ENCODE peak calls at places on chromosomes 11 and 22, in six cellular contexts. M, J, U, F, I and C are unnamed samples.

GRCh38 chr11:108167624-108168023 is 46.3 kb downstream of the ACAT1 start:
- DNase-seq in U (no peak), J (no peak), M (no peak), I (no peak), F (no peak), C (no peak)

GRCh38 chr11:1302041-1302460 is 7.4 kb downstream of the TOLLIP start:
- DNase-seq in M (no peak), I (no peak), F (peak; percentile 12), J (peak; percentile 30), U (no peak), C (no peak)

GRCh38 chr11:15617126-15617525 is 502.4 kb downstream of the INSC start:
- DNase-seq in I (no peak), F (no peak), U (no peak), M (no peak), J (no peak), C (no peak)

GRCh38 chr11:118521892-118522311 is 5.4 kb upstream of the TTC36 start:
- DNase-seq in M (no peak), I (no peak), U (no peak), J (no peak), F (no peak), C (no peak)

GRCh38 chr11:14318581-14318981 is 40.4 kb downstream of the RRAS2 start:
- DNase-seq in U (no peak), F (no peak), J (no peak), M (peak; percentile 47), I (no peak), C (no peak)

GRCh38 chr11:104484784-104485554 is 321.0 kb upstream of the PDGFD start:
- DNase-seq in I (no peak), F (no peak), U (no peak), M (no peak), J (no peak), C (no peak)

GRCh38 chr22:41557401-41558240 is 3.2 kb upstream of the CSDC2 start:
- DNase-seq in F (peak; percentile 24), J (peak; percentile 58), U (peak; percentile 89), I (no peak), M (peak; percentile 89), C (peak; percentile 71)

GRCh38 chr22:36079041-36079440 is 50.4 kb upstream of the RBFOX2 start:
- DNase-seq in I (no peak), J (no peak), U (no peak), F (no peak), M (no peak), C (no peak)

GRCh38 chr11:363948-364761 is 5.1 kb upstream of the B4GALNT4 start:
- DNase-seq in F (peak; percentile 55), J (peak; percentile 89), U (no peak), M (peak; percentile 84), I (no peak), C (no peak)

GRCh38 chr22:30694171-30694637 is 470 bp upstream of the OSBP2 start:
- DNase-seq in I (no peak), M (peak; percentile 62), F (peak; percentile 64), U (peak; percentile 45), J (peak; percentile 82), C (no peak)

GRCh38 chr11:1373536-1374214 is 16.1 kb upstream of the BRSK2 start:
- DNase-seq in J (no peak), I (no peak), F (no peak), M (no peak), U (no peak), C (peak; percentile 7)

GRCh38 chr11:10514713-10515112 is 26.3 kb downstream of the RNF141 start:
- DNase-seq in M (peak; percentile 56), I (no peak), J (no peak), U (no peak), F (no peak), C (peak; percentile 45)

GRCh38 chr22:18091916-18092526 is 14.2 kb downstream of the PEX26 start:
- DNase-seq in U (peak; percentile 83), J (no peak), M (peak; percentile 92), I (peak; percentile 93), F (peak; percentile 41), C (no peak)

GRCh38 chr11:120316880-120317688 is 8.0 kb upstream of the TLCD5 start:
- DNase-seq in U (peak; percentile 75), J (no peak), F (no peak), M (peak; percentile 65), I (no peak), C (no peak)

GRCh38 chr22:44440224-44441160 is 57.5 kb downstream of the RTL6 start:
- DNase-seq in F (no peak), M (no peak), U (no peak), I (no peak), J (no peak), C (no peak)

GRCh38 chr11:116170526-116171120 is 602.2 kb downstream of the BUD13 start:
- DNase-seq in J (peak; percentile 53), U (no peak), M (no peak), F (no peak), I (peak; percentile 64), C (no peak)

GRCh38 chr11:74644084-74644483 is 51.7 kb downstream of the POLD3 start:
- DNase-seq in F (no peak), I (no peak), M (no peak), J (no peak), U (no peak), C (no peak)

GRCh38 chr11:74641905-74642304 is 49.5 kb downstream of the POLD3 start:
- DNase-seq in I (no peak), U (no peak), F (no peak), M (no peak), J (no peak), C (no peak)

GRCh38 chr11:74639533-74639932 is 47.2 kb downstream of the POLD3 start:
- DNase-seq in F (no peak), I (no peak), U (no peak), M (no peak), J (no peak), C (no peak)

GRCh38 chr11:74642912-74643311 is 50.5 kb downstream of the POLD3 start:
- DNase-seq in J (no peak), M (no peak), F (no peak), I (no peak), U (no peak), C (no peak)

DNA sequence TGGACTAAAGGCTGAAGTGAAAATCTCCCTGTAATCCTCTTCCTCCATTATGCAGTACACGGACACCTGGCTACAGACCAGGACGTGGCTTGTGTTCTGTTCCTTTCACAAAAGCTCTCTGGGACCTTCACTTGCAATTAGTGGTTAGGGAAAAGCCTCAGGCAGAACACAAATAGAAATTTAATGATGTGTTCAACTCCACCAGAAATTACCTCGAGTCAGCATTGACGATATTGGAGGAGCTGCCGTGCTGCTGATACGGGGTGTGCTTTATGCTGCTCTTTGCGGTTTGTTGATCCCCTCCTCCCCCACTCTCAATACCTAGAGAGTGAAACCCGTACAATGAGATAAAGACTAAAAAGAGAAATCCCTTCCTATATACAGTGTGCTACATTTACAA is 48.9 kb downstream of the POLD3 start:
- DNase-seq in M (no peak), J (no peak), U (no peak), F (no peak), I (no peak), C (no peak)
- H3K27ac ChIP-seq in M (no peak overlapping the region), J (no peak overlapping the region), U (peak overlapping the region; percentile 84), F (no peak overlapping the region), I (peak overlapping the region; percentile 85), C (no peak overlapping the region)

DNA sequence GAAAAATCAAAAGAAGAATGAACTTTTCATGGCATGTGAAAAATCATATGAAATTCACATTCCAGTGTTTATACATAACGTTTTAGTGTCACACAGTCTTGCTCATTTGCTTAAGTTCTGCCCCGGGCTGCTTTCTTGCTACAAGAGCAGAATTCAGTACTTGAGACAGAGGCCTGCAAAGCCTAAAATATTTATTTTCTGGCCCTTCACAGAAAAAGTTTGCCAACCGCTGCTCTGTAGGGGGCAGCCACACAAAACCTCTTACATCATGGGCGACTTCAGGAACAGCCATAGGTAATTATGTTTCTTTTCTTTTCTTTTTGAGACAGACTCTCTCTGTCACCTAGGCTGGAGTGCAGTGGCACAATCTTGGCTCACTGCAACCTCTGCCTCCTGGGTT is 1.0 kb upstream of the ATG2A start:
- DNase-seq in M (peak; percentile 89), F (peak; percentile 23), U (no peak), J (no peak), I (no peak), C (peak; percentile 43)
- H3K4me3 ChIP-seq in M (peak overlapping the region; percentile 90), F (peak overlapping the region; percentile 91), U (peak overlapping the region; percentile 97), J (peak overlapping the region; percentile 57), I (peak overlapping the region; percentile 75), C (peak overlapping the region; percentile 58)

GRCh38 chr22:24233816-24234215 is 11.1 kb downstream of the GGT5 start:
- DNase-seq in F (no peak), J (no peak), I (no peak), M (no peak), U (no peak), C (no peak)
- H3K27ac ChIP-seq in F (no peak overlapping the region), J (no peak overlapping the region), I (no peak overlapping the region), M (no peak overlapping the region), U (no peak overlapping the region), C (no peak overlapping the region)

DNA sequence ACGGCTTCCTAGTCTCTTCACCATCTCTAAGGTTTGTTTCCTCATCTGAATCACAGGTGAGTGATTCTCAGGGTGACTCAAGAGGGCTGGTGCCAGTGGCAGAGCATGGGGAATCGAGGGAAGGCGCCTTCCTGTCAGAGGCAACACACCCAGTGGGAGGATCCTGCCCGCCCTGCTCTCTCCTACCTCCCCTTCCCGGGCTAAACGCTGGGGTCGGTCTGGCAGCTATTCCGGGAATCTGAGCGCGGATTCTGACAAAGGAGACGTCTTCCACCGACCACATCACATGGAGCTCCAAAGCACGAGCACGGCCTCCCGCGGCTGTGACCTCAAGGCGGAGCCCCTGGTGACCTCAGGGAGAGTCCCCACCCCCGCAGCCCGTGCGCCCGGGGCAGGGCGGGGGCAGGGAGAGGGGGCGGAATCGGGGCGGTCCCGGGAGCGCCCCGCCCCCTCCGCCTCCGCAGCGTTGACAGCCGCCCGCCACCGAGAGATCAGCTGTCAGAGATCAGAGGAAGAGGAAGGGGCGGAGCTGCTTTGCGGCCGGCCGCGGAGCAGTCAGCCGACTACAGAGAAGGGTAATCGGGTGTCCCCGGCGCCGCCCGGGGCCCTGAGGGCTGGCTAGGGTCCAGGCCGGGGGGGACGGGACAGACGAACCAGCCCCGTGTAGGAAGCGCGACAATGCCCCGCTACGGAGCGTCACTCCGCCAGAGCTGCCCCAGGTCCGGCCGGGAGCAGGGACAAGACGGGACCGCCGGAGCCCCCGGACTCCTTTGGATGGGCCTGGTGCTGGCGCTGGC is at the start of gene SMPD1:
- DNase-seq in J (peak; percentile 88), I (peak; percentile 97), M (peak; percentile 84), U (peak; percentile 96), F (peak; percentile 96), C (peak; percentile 84)
- H3K4me3 ChIP-seq in J (peak within 1 kb of the TSS; percentile 51), I (peak within 1 kb of the TSS; percentile 89), M (peak within 1 kb of the TSS; percentile 83), U (peak within 1 kb of the TSS; percentile 86), F (peak within 1 kb of the TSS; percentile 72), C (peak within 1 kb of the TSS; percentile 81)